ENCODE peak calls at places on chromosomes 1 and 21, in seven cellular contexts. Q, P, N, B, J, F and W are unnamed samples.
A peak's percentile ranks its signal among the peaks of the same experiment; 100 is the strongest.

GRCh38 chr1:37556712-37557196 is at the start of gene DNALI1:
- DNase-seq in N (peak; percentile 97), Q (peak; percentile 88), F (peak; percentile 70), J (peak; percentile 94), P (peak; percentile 92), B (peak; percentile 91), W (peak; percentile 96)

GRCh38 chr1:76291186-76291585 is 216.6 kb downstream of the ST6GALNAC3 start:
- DNase-seq in P (no peak), F (no peak), B (no peak), Q (no peak), J (no peak), N (no peak), W (no peak)

GRCh38 chr1:93969371-93969770 is 60.1 kb upstream of the GCLM start:
- DNase-seq in P (no peak), B (no peak), N (no peak), J (no peak), Q (peak; percentile 58), F (no peak), W (no peak)

GRCh38 chr21:14883351-14883750 is 181.4 kb downstream of the NRIP1 start:
- DNase-seq in J (no peak), Q (no peak), P (no peak), F (no peak), B (no peak), N (no peak), W (no peak)

GRCh38 chr21:31530918-31531705 is 128.4 kb upstream of the SOD1 start:
- DNase-seq in J (no peak), F (no peak), P (no peak), N (no peak), Q (no peak), B (no peak), W (no peak)

GRCh38 chr1:214439352-214440119 is 111.9 kb downstream of the PTPN14 start:
- DNase-seq in B (no peak), Q (peak; percentile 97), J (peak; percentile 98), P (peak; percentile 94), F (no peak), N (peak; percentile 49), W (peak; percentile 84)

GRCh38 chr1:183685112-183685713 is 32.1 kb upstream of the APOBEC4 start:
- DNase-seq in J (peak; percentile 96), B (peak; percentile 14), N (peak; percentile 39), F (no peak), P (peak; percentile 62), Q (peak; percentile 56), W (peak; percentile 87)

GRCh38 chr1:202811296-202812175 is 782 bp downstream of the PCAT6 start:
- DNase-seq in B (no peak), J (peak; percentile 50), F (no peak), N (peak; percentile 60), P (peak; percentile 22), Q (peak; percentile 13), W (peak; percentile 53)

GRCh38 chr1:89633745-89634625 is 1.1 kb downstream of the LRRC8C start:
- DNase-seq in B (peak; percentile 6), N (peak; percentile 30), F (no peak), J (peak; percentile 86), Q (peak; percentile 48), P (peak; percentile 53), W (peak; percentile 47)

GRCh38 chr1:11354893-11355593 is 82.0 kb downstream of the UBIAD1 start:
- DNase-seq in P (no peak), Q (no peak), N (no peak), B (no peak), J (no peak), F (no peak), W (peak; percentile 67)

GRCh38 chr1:40394456-40395172 is 21.1 kb downstream of the SMAP2 start:
- DNase-seq in P (peak; percentile 83), F (no peak), Q (peak; percentile 78), J (no peak), B (no peak), N (no peak), W (no peak)

GRCh38 chr1:2135425-2135824 is 59.1 kb downstream of the FAAP20 start:
- DNase-seq in Q (peak; percentile 85), B (peak; percentile 35), F (no peak), P (peak; percentile 94), N (no peak), J (peak; percentile 100), W (peak; percentile 74)

GRCh38 chr1:204241050-204241449 is 27.3 kb upstream of the GOLT1A start:
- DNase-seq in P (no peak), N (no peak), J (no peak), Q (peak; percentile 6), B (no peak), F (no peak), W (peak; percentile 51)

GRCh38 chr1:207040181-207040533 is 7.6 kb upstream of the C1orf116 start:
- DNase-seq in F (no peak), P (peak; percentile 51), B (no peak), J (peak; percentile 64), N (no peak), Q (peak; percentile 43), W (no peak)

GRCh38 chr21:38869196-38869595 is 63.5 kb downstream of the ETS2 start:
- DNase-seq in J (no peak), Q (no peak), B (no peak), N (no peak), P (no peak), F (no peak), W (no peak)

GRCh38 chr1:215682232-215682631 is 115.1 kb downstream of the KCTD3 start:
- DNase-seq in N (no peak), Q (peak; percentile 33), F (no peak), B (no peak), J (no peak), P (no peak), W (no peak)

GRCh38 chr21:44521928-44522752 is 17.9 kb downstream of the KRTAP10-1 start:
- DNase-seq in N (peak; percentile 35), J (no peak), P (no peak), F (no peak), Q (no peak), B (no peak), W (no peak)

GRCh38 chr1:202283379-202283844 is 58.3 kb downstream of the UBE2T start:
- DNase-seq in F (no peak), N (no peak), Q (peak; percentile 75), B (no peak), P (peak; percentile 87), J (peak; percentile 62), W (no peak)

GRCh38 chr1:109617291-109617801 is 2.1 kb downstream of the GNAT2 start:
- DNase-seq in B (peak; percentile 59), J (peak; percentile 81), P (peak; percentile 94), F (no peak), N (peak; percentile 59), Q (peak; percentile 97), W (peak; percentile 95)

GRCh38 chr1:94092210-94092613 is 28.7 kb downstream of the ABCA4 start:
- DNase-seq in J (peak; percentile 79), N (no peak), P (peak; percentile 74), Q (peak; percentile 61), F (no peak), B (no peak), W (peak; percentile 91)

GRCh38 chr1:25166847-25167246 is 65.5 kb downstream of the SYF2 start:
- DNase-seq in P (no peak), Q (no peak), B (no peak), J (no peak), N (no peak), F (no peak), W (no peak)

GRCh38 chr1:158043232-158043631 is 49.8 kb downstream of the KIRREL1 start:
- DNase-seq in Q (no peak), P (no peak), F (no peak), B (peak; percentile 76), N (no peak), J (no peak), W (peak; percentile 77)

GRCh38 chr1:184656221-184656620 is 98.4 kb downstream of the EDEM3 start:
- DNase-seq in B (no peak), Q (no peak), J (no peak), P (no peak), N (no peak), F (no peak), W (no peak)

GRCh38 chr1:145828368-145829016 is 4.5 kb downstream of the POLR3C start:
- DNase-seq in Q (no peak), B (no peak), N (no peak), F (no peak), P (no peak), J (no peak), W (no peak)

GRCh38 chr1:147808025-147808424 is 47.6 kb upstream of the GJA5 start:
- DNase-seq in N (no peak), B (no peak), J (peak; percentile 96), P (no peak), F (no peak), Q (no peak), W (peak; percentile 70)

GRCh38 chr1:173478099-173478555 is 992 bp downstream of the PRDX6 start:
- DNase-seq in P (peak; percentile 75), Q (peak; percentile 82), F (no peak), J (peak; percentile 79), B (no peak), N (no peak), W (peak; percentile 44)

GRCh38 chr1:220301630-220302029 is 29.4 kb upstream of the RAB3GAP2 start:
- DNase-seq in J (no peak), N (no peak), F (no peak), Q (no peak), B (no peak), P (no peak), W (no peak)

GRCh38 chr1:220313576-220313975 is 41.3 kb upstream of the RAB3GAP2 start:
- DNase-seq in N (no peak), B (no peak), J (no peak), F (no peak), P (no peak), Q (no peak), W (peak; percentile 51)

GRCh38 chr1:220306339-220306738 is 34.1 kb upstream of the RAB3GAP2 start:
- DNase-seq in Q (no peak), J (no peak), F (no peak), P (no peak), B (no peak), N (no peak), W (no peak)

GRCh38 chr1:220307528-220308100 is 35.4 kb upstream of the RAB3GAP2 start:
- DNase-seq in Q (no peak), F (no peak), N (no peak), B (no peak), J (no peak), P (no peak), W (no peak)
- H3K18ac ChIP-seq in Q (no peak overlapping the region), F (no peak overlapping the region), N (no peak overlapping the region), B (no peak overlapping the region), J (no peak overlapping the region), P (no peak overlapping the region), W (no peak overlapping the region)

GRCh38 chr1:247331526-247332214 is at the start of gene ZNF496:
- DNase-seq in J (peak; percentile 65), N (peak; percentile 89), P (peak; percentile 80), Q (peak; percentile 88), F (peak; percentile 50), B (peak; percentile 89), W (peak; percentile 96)
- H3K18ac ChIP-seq in J (peak within 1 kb of the TSS; percentile 79), N (peak within 1 kb of the TSS; percentile 61), P (peak within 1 kb of the TSS; percentile 85), Q (peak within 1 kb of the TSS; percentile 53), F (peak within 1 kb of the TSS; percentile 85), B (peak within 1 kb of the TSS; percentile 98), W (peak within 1 kb of the TSS; percentile 98)

GRCh38 chr1:243731301-243731891 is 118.6 kb downstream of the AKT3 start:
- DNase-seq in B (no peak), P (no peak), N (no peak), J (no peak), Q (peak; percentile 64), F (no peak), W (no peak)
- H3K18ac ChIP-seq in B (no peak overlapping the region), P (no peak overlapping the region), N (no peak overlapping the region), J (no peak overlapping the region), Q (no peak overlapping the region), F (no peak overlapping the region), W (no peak overlapping the region)

DNA sequence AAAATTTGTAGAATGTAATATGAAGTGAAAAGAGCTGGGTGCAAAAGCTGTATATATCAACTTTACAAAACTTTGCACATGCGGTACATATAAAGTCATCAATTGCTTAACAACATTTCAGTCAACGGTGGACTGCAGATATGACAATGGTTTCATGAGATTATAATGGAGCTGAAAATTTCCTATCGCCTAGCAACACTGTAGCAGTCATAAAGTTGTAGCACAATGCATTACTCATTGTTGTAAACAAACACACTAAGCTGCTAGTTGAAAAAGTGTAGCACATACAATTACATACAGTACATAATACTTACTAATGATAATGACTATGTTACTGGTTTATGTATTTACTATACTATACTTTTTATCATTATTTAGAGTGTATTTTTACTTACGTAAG is 64.0 kb downstream of the RGS7 start:
- DNase-seq in Q (no peak), P (no peak), B (no peak), J (no peak), F (no peak), N (no peak), W (no peak)
- H3K18ac ChIP-seq in Q (no peak overlapping the region), P (no peak overlapping the region), B (no peak overlapping the region), J (no peak overlapping the region), F (no peak overlapping the region), N (no peak overlapping the region), W (no peak overlapping the region)